ENCODE peak calls at places on chromosomes 13 and 19, in seven cellular contexts. O is pulmonary artery endothelial cell; K is effector memory CD8-positive, alpha-beta T cell; P is G401; L is AG04450; Z is iPS-NIHi11; V is Kasumi-1. H is an unnamed sample.

GRCh38 chr13:43333176-43333575 is 309.8 kb downstream of the DNAJC15 start:
- DNase-seq in O (no peak), Z (no peak), K (no peak), P (no peak), L (no peak), V (no peak), H (no peak)

GRCh38 chr19:15299568-15300409 is 32.5 kb downstream of the BRD4 start:
- DNase-seq in Z (no peak), P (no peak), K (no peak), V (no peak), O (no peak), L (peak; percentile 62), H (no peak)

GRCh38 chr13:51297556-51297955 is 41.9 kb upstream of the SERPINE3 start:
- DNase-seq in O (no peak), V (no peak), Z (no peak), P (no peak), K (no peak), L (no peak), H (no peak)

GRCh38 chr13:25406377-25406776 is 34.6 kb downstream of the ATP8A2 start:
- DNase-seq in V (no peak), L (no peak), O (no peak), P (peak; percentile 42), Z (peak; percentile 43), K (no peak), H (no peak)

GRCh38 chr19:55809381-55810058 is 22.3 kb downstream of the NLRP11 start:
- DNase-seq in K (peak; percentile 1), L (no peak), Z (peak; percentile 33), P (peak; percentile 41), V (peak; percentile 58), O (peak; percentile 29), H (peak; percentile 8)

GRCh38 chr13:32629313-32629712 is 43.1 kb downstream of the PDS5B start:
- DNase-seq in K (no peak), Z (no peak), O (no peak), V (no peak), L (no peak), P (no peak), H (no peak)

GRCh38 chr13:71865858-71866172 is 1.2 kb downstream of the DACH1 start:
- DNase-seq in P (no peak), L (no peak), V (no peak), Z (peak; percentile 18), O (no peak), K (no peak), H (no peak)

GRCh38 chr19:31459430-31459829 is 110.2 kb upstream of the TSHZ3 start:
- DNase-seq in O (no peak), K (no peak), P (no peak), L (no peak), V (no peak), Z (no peak), H (no peak)

GRCh38 chr13:43686557-43686956 is 100.2 kb downstream of the ENOX1 start:
- DNase-seq in O (no peak), P (no peak), L (peak; percentile 49), Z (no peak), K (no peak), V (no peak), H (peak; percentile 23)

GRCh38 chr19:6766357-6767080 is 716 bp downstream of the SH2D3A start:
- DNase-seq in V (no peak), P (no peak), O (no peak), K (no peak), Z (no peak), L (no peak), H (no peak)

GRCh38 chr19:18879579-18880373 is 16.2 kb downstream of the CERS1 start:
- DNase-seq in K (no peak), O (no peak), V (peak; percentile 38), L (no peak), P (no peak), Z (peak; percentile 85), H (no peak)

GRCh38 chr19:2424686-2425621 is 2.4 kb downstream of the TIMM13 start:
- DNase-seq in P (no peak), Z (peak; percentile 84), K (no peak), O (no peak), L (peak; percentile 33), V (no peak), H (no peak)

GRCh38 chr13:36709136-36709895 is 35.5 kb downstream of the SERTM1 start:
- DNase-seq in Z (no peak), P (no peak), V (no peak), O (no peak), L (no peak), K (no peak), H (no peak)

GRCh38 chr13:99605417-99606321 is 104.4 kb downstream of the TM9SF2 start:
- DNase-seq in K (no peak), Z (peak; percentile 70), L (no peak), O (no peak), P (no peak), V (peak; percentile 59), H (peak; percentile 4)

GRCh38 chr19:44657211-44657921 is 13.7 kb downstream of the PVR start:
- DNase-seq in Z (peak; percentile 89), P (peak; percentile 36), K (peak; percentile 54), L (no peak), O (no peak), V (peak; percentile 76), H (no peak)

GRCh38 chr13:24636776-24637175 is 43.4 kb upstream of the ATP12A start:
- DNase-seq in V (no peak), K (no peak), Z (no peak), L (no peak), O (no peak), P (no peak), H (no peak)

GRCh38 chr19:51247972-51248371 is 2.9 kb upstream of the SIGLECL1 start:
- DNase-seq in L (no peak), V (no peak), Z (no peak), O (no peak), K (no peak), P (no peak), H (no peak)

H was measured in HS-5.